ENCODE peak calls at places on chromosomes 5 and 9, in ten cellular contexts. Z is right cardiac atrium; Y is mesendoderm; C is stimulated activated effector memory CD8-positive, alpha-beta T cell treated with anti-CD3 and anti-CD28 coated beads, Interleukin-12 subunit alpha, Interleukin-12 subunit beta, amount 100 ng/mL, for 72 hours; O is GM04503; J is mesenteric fat pad; K is sciatic nerve; I is hepatocyte; F is sigmoid colon; U is myocyte. D is an unnamed sample.

GRCh38 chr9:123486431-123486830 is 130.4 kb downstream of the CRB2 start:
- DNase-seq in Z (no peak), Y (no peak), C (no peak), O (no peak), J (no peak), K (no peak), I (no peak), F (peak), U (no peak), D (no peak)

GRCh38 chr5:133225671-133226152 is 173.9 kb downstream of the HSPA4 start:
- DNase-seq in Z (no peak), Y (no peak), C (no peak), O (no peak), J (peak), K (no peak), I (peak), F (peak), U (no peak), D (no peak)

GRCh38 chr5:82319977-82320376 is 41.8 kb upstream of the RPS23 start:
- DNase-seq in Z (no peak), Y (no peak), C (no peak), O (no peak), J (no peak), K (no peak), I (no peak), F (no peak), U (no peak), D (no peak)

GRCh38 chr5:90047113-90047512 is 362.4 kb downstream of the CETN3 start:
- DNase-seq in Z (no peak), Y (no peak), C (no peak), O (no peak), J (no peak), K (no peak), I (no peak), F (no peak), U (no peak), D (no peak)

GRCh38 chr9:73118898-73119554 is 32.6 kb upstream of the ANXA1 start:
- DNase-seq in Z (no peak), Y (peak), C (no peak), O (peak), J (no peak), K (no peak), I (no peak), F (no peak), U (peak), D (no peak)

GRCh38 chr5:133247881-133248642 is 196.2 kb downstream of the HSPA4 start:
- DNase-seq in Z (no peak), Y (peak), C (no peak), O (no peak), J (no peak), K (no peak), I (peak), F (no peak), U (peak), D (no peak)

GRCh38 chr5:122661496-122662180 is 113.2 kb upstream of the SNX2 start:
- DNase-seq in Z (no peak), Y (no peak), C (no peak), O (no peak), J (no peak), K (no peak), I (no peak), F (no peak), U (peak), D (no peak)

GRCh38 chr5:93603711-93604118 is 20.7 kb downstream of the NR2F1 start:
- DNase-seq in Z (peak), Y (no peak), C (no peak), O (no peak), J (no peak), K (peak), I (no peak), F (no peak), U (no peak), D (no peak)

GRCh38 chr5:135013947-135014570 is 20.0 kb downstream of the PITX1 start:
- DNase-seq in Z (no peak), Y (no peak), C (no peak), O (no peak), J (peak), K (peak), I (no peak), F (peak), U (no peak), D (no peak)

GRCh38 chr5:67211926-67212325 is 15.3 kb upstream of the CD180 start:
- DNase-seq in Z (no peak), Y (peak), C (no peak), O (peak), J (no peak), K (no peak), I (no peak), F (peak), U (no peak), D (no peak)

GRCh38 chr9:16960084-16960483 is 89.6 kb upstream of the BNC2 start:
- DNase-seq in Z (no peak), Y (no peak), C (no peak), O (no peak), J (no peak), K (no peak), I (peak), F (no peak), U (no peak), D (no peak)

GRCh38 chr5:72378636-72379289 is 58.6 kb downstream of the PTCD2 start:
- DNase-seq in Z (no peak), Y (peak), C (no peak), O (no peak), J (no peak), K (no peak), I (peak), F (no peak), U (peak), D (no peak)

GRCh38 chr5:173884402-173885053 is 3.6 kb upstream of the CPEB4 start:
- DNase-seq in Z (no peak), Y (no peak), C (peak), O (no peak), J (no peak), K (no peak), I (peak), F (no peak), U (no peak), D (no peak)

GRCh38 chr5:74212336-74212735 is 428.2 kb downstream of the ENC1 start:
- DNase-seq in Z (no peak), Y (peak), C (no peak), O (no peak), J (no peak), K (no peak), I (no peak), F (no peak), U (peak), D (no peak)

GRCh38 chr9:104747565-104748358 is at the start of gene NIPSNAP3A:
- DNase-seq in Z (peak), Y (peak), C (peak), O (peak), J (peak), K (peak), I (peak), F (peak), U (peak), D (peak)

GRCh38 chr9:14961372-14962068 is 51.3 kb upstream of the FREM1 start:
- DNase-seq in Z (no peak), Y (peak), C (no peak), O (no peak), J (no peak), K (no peak), I (peak), F (no peak), U (no peak), D (no peak)

GRCh38 chr9:134895103-134895502 is 14.5 kb downstream of the FCN2 start:
- DNase-seq in Z (no peak), Y (no peak), C (peak), O (no peak), J (peak), K (peak), I (no peak), F (no peak), U (no peak), D (no peak)

GRCh38 chr9:91933556-91934352 is 16.3 kb downstream of the ROR2 start:
- DNase-seq in Z (no peak), Y (no peak), C (no peak), O (no peak), J (no peak), K (no peak), I (no peak), F (no peak), U (no peak), D (no peak)

GRCh38 chr9:17688834-17689233 is 110.0 kb downstream of the SH3GL2 start:
- DNase-seq in Z (no peak), Y (no peak), C (no peak), O (no peak), J (no peak), K (no peak), I (no peak), F (no peak), U (no peak), D (no peak)

GRCh38 chr9:83511051-83511450 is 27.1 kb downstream of the FRMD3 start:
- DNase-seq in Z (no peak), Y (no peak), C (no peak), O (no peak), J (no peak), K (no peak), I (no peak), F (no peak), U (no peak), D (peak)

GRCh38 chr5:96065577-96066385 is 104.1 kb upstream of the ELL2 start:
- DNase-seq in Z (no peak), Y (no peak), C (no peak), O (no peak), J (no peak), K (no peak), I (no peak), F (no peak), U (no peak), D (no peak)

GRCh38 chr5:125190232-125191051 is 444.0 kb upstream of the ZNF608 start:
- DNase-seq in Z (no peak), Y (peak), C (no peak), O (no peak), J (no peak), K (no peak), I (peak), F (no peak), U (peak), D (no peak)

D was measured in GM18507.